ENCODE peak calls at places on chromosomes 13 and 19, in seven cellular contexts. I is heart right ventricle; M is mesendoderm; V is GM23338; F is CD8-positive, alpha-beta memory T cell; N is lower lobe of right lung; H is ovary. K is an unnamed sample.

GRCh38 chr13:110444226-110444653 is 117.3 kb downstream of the RAB20 start:
- DNase-seq in I (no peak), M (no peak), V (no peak), F (no peak), N (no peak), H (no peak), K (peak; percentile 54)

GRCh38 chr19:12647490-12648071 is 19.0 kb downstream of the MAN2B1 start:
- DNase-seq in I (no peak), M (peak; percentile 41), V (peak; percentile 88), F (no peak), N (peak; percentile 79), H (peak; percentile 75), K (peak; percentile 78)

GRCh38 chr13:41059466-41059865 is 1.8 kb upstream of the WBP4 start:
- DNase-seq in I (no peak), M (no peak), V (peak; percentile 27), F (no peak), N (no peak), H (no peak), K (no peak)

GRCh38 chr19:43872547-43873336 is 45.6 kb downstream of the ZNF283 start:
- DNase-seq in I (no peak), M (peak; percentile 55), V (peak; percentile 23), F (no peak), N (no peak), H (no peak), K (no peak)

GRCh38 chr19:38211206-38211605 is 12.8 kb downstream of the DPF1 start:
- DNase-seq in I (no peak), M (peak; percentile 48), V (peak; percentile 70), F (no peak), N (no peak), H (peak; percentile 20), K (peak; percentile 75)

GRCh38 chr13:108850706-108851105 is 221.3 kb downstream of the MYO16 start:
- DNase-seq in I (no peak), M (no peak), V (no peak), F (no peak), N (no peak), H (no peak), K (no peak)

GRCh38 chr19:2237869-2238153 is 1.2 kb downstream of the SF3A2 start:
- DNase-seq in I (no peak), M (no peak), V (no peak), F (no peak), N (no peak), H (no peak), K (no peak)

GRCh38 chr13:40352807-40353562 is 313.5 kb downstream of the FOXO1 start:
- DNase-seq in I (no peak), M (no peak), V (no peak), F (no peak), N (no peak), H (peak; percentile 45), K (peak; percentile 59)

GRCh38 chr19:28615966-28616365 is 597.0 kb downstream of the UQCRFS1 start:
- DNase-seq in I (no peak), M (no peak), V (no peak), F (no peak), N (no peak), H (no peak), K (no peak)

GRCh38 chr19:31274964-31275319 is 74.3 kb downstream of the TSHZ3 start:
- DNase-seq in I (no peak), M (no peak), V (no peak), F (no peak), N (no peak), H (no peak), K (no peak)

GRCh38 chr13:97256343-97256783 is 34.2 kb downstream of the MBNL2 start:
- DNase-seq in I (no peak), M (peak; percentile 58), V (no peak), F (no peak), N (no peak), H (no peak), K (no peak)

GRCh38 chr13:92661406-92661805 is 565.2 kb upstream of the GPC6 start:
- DNase-seq in I (no peak), M (no peak), V (no peak), F (no peak), N (no peak), H (no peak), K (no peak)

GRCh38 chr19:38173324-38174041 is 50.5 kb downstream of the DPF1 start:
- DNase-seq in I (peak; percentile 79), M (no peak), V (no peak), F (no peak), N (no peak), H (no peak), K (peak; percentile 88)

GRCh38 chr19:32570081-32570785 is 10.8 kb upstream of the PDCD5 start:
- DNase-seq in I (peak; percentile 34), M (peak; percentile 62), V (peak; percentile 85), F (peak; percentile 63), N (no peak), H (peak; percentile 38), K (peak; percentile 25)

GRCh38 chr19:41367848-41368301 is 3.9 kb upstream of the B9D2 start:
- DNase-seq in I (no peak), M (no peak), V (no peak), F (no peak), N (no peak), H (no peak), K (no peak)

GRCh38 chr13:63124863-63125262 is 1709.2 kb upstream of the PCDH20 start:
- DNase-seq in I (no peak), M (peak; percentile 10), V (peak; percentile 34), F (no peak), N (no peak), H (no peak), K (no peak)

GRCh38 chr19:30547192-30547591 is 175.0 kb downstream of the ZNF536 start:
- DNase-seq in I (no peak), M (no peak), V (no peak), F (no peak), N (no peak), H (no peak), K (no peak)

GRCh38 chr13:93039131-93039530 is 187.5 kb upstream of the GPC6 start:
- DNase-seq in I (no peak), M (peak; percentile 34), V (no peak), F (no peak), N (no peak), H (no peak), K (no peak)

GRCh38 chr13:27830010-27830409 is 37.7 kb downstream of the GSX1 start:
- DNase-seq in I (peak; percentile 15), M (peak; percentile 57), V (peak; percentile 80), F (peak; percentile 54), N (peak; percentile 71), H (peak; percentile 19), K (peak; percentile 80)
- H3K4me3 ChIP-seq in I (no peak overlapping the region), M (no peak overlapping the region), V (peak overlapping the region; percentile 34), F (no peak overlapping the region), N (peak overlapping the region; percentile 29), H (no peak overlapping the region), K (no peak overlapping the region)

GRCh38 chr19:49950956-49951526 is 9.9 kb downstream of the SIGLEC11 start:
- DNase-seq in I (no peak), M (no peak), V (no peak), F (no peak), N (peak; percentile 40), H (no peak), K (no peak)

GRCh38 chr19:49952906-49953305 is 8.1 kb downstream of the SIGLEC11 start:
- DNase-seq in I (no peak), M (no peak), V (no peak), F (no peak), N (peak; percentile 28), H (no peak), K (no peak)

GRCh38 chr19:49951806-49952474 is 9.0 kb downstream of the SIGLEC11 start:
- DNase-seq in I (no peak), M (no peak), V (no peak), F (no peak), N (peak; percentile 24), H (no peak), K (no peak)

GRCh38 chr19:49953376-49953775 is 7.6 kb downstream of the SIGLEC11 start:
- DNase-seq in I (no peak), M (no peak), V (no peak), F (no peak), N (peak; percentile 34), H (no peak), K (no peak)

GRCh38 chr19:49952475-49952829 is 8.5 kb downstream of the SIGLEC11 start:
- DNase-seq in I (no peak), M (no peak), V (no peak), F (no peak), N (no peak), H (no peak), K (no peak)
- H3K27me3 ChIP-seq in I (no peaks in the 10 kb centered on the region), M (no peaks in the 10 kb centered on the region), V (no peaks in the 10 kb centered on the region), F (peaks cover 6% of the 10 kb centered on the region), N (no peaks in the 10 kb centered on the region), H (no peaks in the 10 kb centered on the region), K (no peaks in the 10 kb centered on the region)

DNA sequence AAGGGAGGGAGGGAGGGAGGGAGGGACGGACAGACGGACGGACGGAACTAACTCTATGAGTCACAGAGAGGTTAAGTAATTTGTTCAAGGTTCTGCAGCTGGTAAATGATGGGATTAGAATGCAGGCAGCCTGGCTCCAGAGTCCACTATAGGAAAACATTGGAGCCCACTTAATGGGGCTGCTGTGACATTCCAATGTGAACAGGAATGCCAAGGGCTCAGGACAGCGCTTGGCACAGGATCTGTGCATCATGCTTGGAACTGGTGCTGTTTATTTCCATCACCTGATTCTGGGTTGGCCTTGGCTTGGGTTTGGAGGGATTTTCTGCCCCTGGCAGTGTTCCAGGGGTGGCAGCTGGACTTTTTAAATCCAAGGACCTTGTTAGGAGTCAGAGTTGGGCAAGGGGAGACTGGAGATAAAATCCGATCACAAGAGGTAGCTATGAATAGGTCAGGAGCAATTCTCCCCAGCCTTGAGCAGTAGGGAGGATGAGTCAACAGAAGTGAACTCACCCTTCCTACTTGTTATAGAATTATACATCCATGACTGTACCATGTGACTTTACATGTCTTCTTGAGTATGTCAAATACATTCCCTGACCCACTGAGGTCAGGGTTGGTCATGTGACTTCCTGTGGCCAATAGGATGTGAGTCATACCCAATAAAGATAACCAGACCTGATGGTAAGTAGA is 7.8 kb upstream of the HIF3A start:
- DNase-seq in I (peak; percentile 57), M (no peak), V (no peak), F (no peak), N (no peak), H (peak; percentile 29), K (peak; percentile 59)
- H3K27ac ChIP-seq in I (peak overlapping the region; percentile 95), M (no peak overlapping the region), V (no peak overlapping the region), F (no peak overlapping the region), N (peak overlapping the region; percentile 63), H (no peak overlapping the region), K (peak overlapping the region; percentile 88)

DNA sequence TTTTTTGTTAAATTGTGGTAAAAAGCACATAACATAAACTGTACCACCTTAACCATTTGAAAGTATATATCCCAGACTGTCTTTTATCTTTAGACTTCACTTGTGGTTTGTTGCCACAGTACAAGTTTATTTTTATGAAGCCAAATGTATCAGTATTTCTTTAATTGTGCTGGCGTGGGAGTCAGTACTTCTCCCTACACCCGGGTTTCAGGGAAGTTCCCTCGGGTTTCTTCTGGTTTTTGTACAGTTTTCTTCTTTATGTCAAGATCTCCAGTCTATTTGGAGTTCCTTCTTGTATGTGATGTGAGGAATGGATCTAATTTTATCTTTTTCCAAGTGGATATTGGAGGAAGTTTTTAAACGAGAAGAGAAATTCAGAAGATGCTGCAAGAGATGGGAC is 20.5 kb downstream of the CCDC8 start:
- DNase-seq in I (no peak), M (no peak), V (no peak), F (no peak), N (no peak), H (no peak), K (no peak)
- H3K4me3 ChIP-seq in I (no peak overlapping the region), M (no peak overlapping the region), V (no peak overlapping the region), F (no peak overlapping the region), N (no peak overlapping the region), H (no peak overlapping the region), K (no peak overlapping the region)